ENCODE peak calls at places on chromosomes 11 and 22, in four cellular contexts. One of them, this sample, is unnamed.

GRCh38 chr22:46596032-46596441 is 24.1 kb upstream of the GRAMD4 start:
- DNase-seq in GM12878: no peak
- DNase-seq in HepG2: no peak
- DNase-seq in K562: no peak
- DNase-seq in this sample: no peak

GRCh38 chr22:40196628-40197027 is 18.9 kb downstream of the TNRC6B start:
- DNase-seq in GM12878: peak
- DNase-seq in HepG2: no peak
- DNase-seq in K562: no peak
- DNase-seq in this sample: no peak

GRCh38 chr22:44758354-44758969 is 6.1 kb downstream of the ARHGAP8 start:
- DNase-seq in GM12878: no peak
- DNase-seq in HepG2: no peak
- DNase-seq in K562: no peak
- DNase-seq in this sample: no peak

GRCh38 chr11:17077240-17077519 is 287 bp downstream of the RPS13 start:
- DNase-seq in GM12878: no peak
- DNase-seq in HepG2: no peak
- DNase-seq in K562: no peak
- DNase-seq in this sample: no peak

GRCh38 chr11:116525961-116526495 is 246.8 kb downstream of the BUD13 start:
- DNase-seq in GM12878: no peak
- DNase-seq in HepG2: no peak
- DNase-seq in K562: no peak
- DNase-seq in this sample: no peak

GRCh38 chr11:35035894-35036408 is 103.0 kb upstream of the CD44 start:
- DNase-seq in GM12878: peak
- DNase-seq in HepG2: no peak
- DNase-seq in K562: peak
- DNase-seq in this sample: no peak

GRCh38 chr11:79942071-79942470 is 501.2 kb upstream of the TENM4 start:
- DNase-seq in GM12878: no peak
- DNase-seq in HepG2: no peak
- DNase-seq in K562: no peak
- DNase-seq in this sample: no peak

GRCh38 chr11:18314794-18315523 is 7.0 kb downstream of the HPS5 start:
- DNase-seq in GM12878: no peak
- DNase-seq in HepG2: no peak
- DNase-seq in K562: no peak
- DNase-seq in this sample: no peak

GRCh38 chr11:117010808-117011540 is 87.3 kb downstream of the SIK3 start:
- DNase-seq in GM12878: no peak
- DNase-seq in HepG2: no peak
- DNase-seq in K562: no peak
- DNase-seq in this sample: no peak

GRCh38 chr11:34426766-34427170 is 12.0 kb upstream of the CAT start:
- DNase-seq in GM12878: no peak
- DNase-seq in HepG2: no peak
- DNase-seq in K562: no peak
- DNase-seq in this sample: no peak

GRCh38 chr11:108929241-108929640 is 264.4 kb downstream of the DDX10 start:
- DNase-seq in GM12878: no peak
- DNase-seq in HepG2: peak
- DNase-seq in K562: no peak
- DNase-seq in this sample: no peak

GRCh38 chr11:26878959-26879581 is 114.8 kb upstream of the FIBIN start:
- DNase-seq in GM12878: no peak
- DNase-seq in HepG2: no peak
- DNase-seq in K562: no peak
- DNase-seq in this sample: no peak

GRCh38 chr11:4611986-4612385 is 4.0 kb upstream of the TRIM68 start:
- DNase-seq in GM12878: no peak
- DNase-seq in HepG2: no peak
- DNase-seq in K562: no peak
- DNase-seq in this sample: no peak

GRCh38 chr22:29765905-29766631 is 739 bp downstream of the ZMAT5 start:
- DNase-seq in GM12878: no peak
- DNase-seq in HepG2: peak
- DNase-seq in K562: peak
- DNase-seq in this sample: peak

GRCh38 chr11:123853038-123853437 is 32.4 kb downstream of the TMEM225 start:
- DNase-seq in GM12878: no peak
- DNase-seq in HepG2: no peak
- DNase-seq in K562: no peak
- DNase-seq in this sample: no peak

GRCh38 chr11:111303476-111303875 is 5.1 kb downstream of the POU2AF3 start:
- DNase-seq in GM12878: no peak
- DNase-seq in HepG2: peak
- DNase-seq in K562: no peak
- DNase-seq in this sample: no peak

GRCh38 chr11:15967166-15967565 is 389.2 kb downstream of the SOX6 start:
- DNase-seq in GM12878: no peak
- DNase-seq in HepG2: no peak
- DNase-seq in K562: peak
- DNase-seq in this sample: no peak

GRCh38 chr22:50314455-50315288 is 7.2 kb upstream of the PLXNB2 start:
- DNase-seq in GM12878: peak
- DNase-seq in HepG2: no peak
- DNase-seq in K562: peak
- DNase-seq in this sample: no peak

GRCh38 chr11:10927533-10927932 is 69.7 kb upstream of the ZBED5 start:
- DNase-seq in GM12878: no peak
- DNase-seq in HepG2: no peak
- DNase-seq in K562: no peak
- DNase-seq in this sample: no peak
- TF ChIP-seq TCF7 in GM12878: no peak
- TF ChIP-seq TCF7 in HepG2: no peak
- TF ChIP-seq TCF7 in K562: no peak
- TF ChIP-seq TCF7 in this sample: no peak

GRCh38 chr11:71491531-71492329 is 35.3 kb upstream of the KRTAP5-7 start:
- DNase-seq in GM12878: no peak
- DNase-seq in HepG2: no peak
- DNase-seq in K562: no peak
- DNase-seq in this sample: no peak
- TF ChIP-seq ATF3 in GM12878: no peak
- TF ChIP-seq ATF3 in HepG2: no peak
- TF ChIP-seq ATF3 in K562: no peak
- TF ChIP-seq ATF3 in this sample: no peak

GRCh38 chr11:76347391-76347790 is 33.5 kb downstream of the THAP12 start:
- DNase-seq in GM12878: no peak
- DNase-seq in HepG2: no peak
- DNase-seq in K562: no peak
- DNase-seq in this sample: no peak
- TF ChIP-seq ATF2 in GM12878: no peak
- TF ChIP-seq ATF2 in HepG2: no peak
- TF ChIP-seq ATF2 in K562: no peak
- TF ChIP-seq ATF2 in this sample: no peak

GRCh38 chr11:13119361-13119760 is 110.2 kb downstream of the RASSF10 start:
- DNase-seq in GM12878: no peak
- DNase-seq in HepG2: no peak
- DNase-seq in K562: no peak
- DNase-seq in this sample: no peak
- TF ChIP-seq TCF7 in GM12878: no peak
- TF ChIP-seq TCF7 in HepG2: no peak
- TF ChIP-seq TCF7 in K562: no peak
- TF ChIP-seq TCF7 in this sample: no peak

GRCh38 chr11:45168366-45169130 is 22.1 kb downstream of the PRDM11 start:
- DNase-seq in GM12878: no peak
- DNase-seq in HepG2: no peak
- DNase-seq in K562: no peak
- DNase-seq in this sample: no peak
- TF ChIP-seq ATF3 in GM12878: no peak
- TF ChIP-seq ATF3 in HepG2: no peak
- TF ChIP-seq ATF3 in K562: no peak
- TF ChIP-seq ATF3 in this sample: no peak

GRCh38 chr22:20001082-20001638 is 15.5 kb downstream of the ARVCF start:
- DNase-seq in GM12878: no peak
- DNase-seq in HepG2: no peak
- DNase-seq in K562: no peak
- DNase-seq in this sample: no peak
- TF ChIP-seq ATF2 in GM12878: no peak
- TF ChIP-seq ATF2 in HepG2: no peak
- TF ChIP-seq ATF2 in K562: no peak
- TF ChIP-seq ATF2 in this sample: no peak

This sample was measured in WTC11.